ENCODE peak calls at places on chromosomes 7 and 10, in seven cellular contexts. W is RWPE1, U is body of pancreas, B is ovary, O is NCI-H1105 treated with DMSO at 0.1 percent for 48 hours, K is smooth muscle cell of the brain vasculature, G is dorsolateral prefrontal cortex. P is an unnamed sample.

GRCh38 chr7:71801996-71802395 is 610.1 kb downstream of the CALN1 start:
- DNase-seq in W (no peak), U (no peak), B (no peak), O (no peak), K (no peak), G (no peak), P (no peak)

GRCh38 chr10:93777092-93777491 is 19.4 kb downstream of the LGI1 start:
- DNase-seq in W (no peak), U (no peak), B (no peak), O (no peak), K (no peak), G (no peak), P (no peak)

GRCh38 chr7:43647772-43648643 is 65.1 kb downstream of the STK17A start:
- DNase-seq in W (peak), U (peak), B (peak), O (peak), K (peak), G (peak), P (peak)

GRCh38 chr10:118482393-118483331 is 112.8 kb downstream of the PRLHR start:
- DNase-seq in W (no peak), U (no peak), B (no peak), O (no peak), K (no peak), G (no peak), P (no peak)

GRCh38 chr7:55024776-55025175 is 6.0 kb downstream of the EGFR start:
- DNase-seq in W (no peak), U (no peak), B (no peak), O (no peak), K (no peak), G (no peak), P (no peak)

GRCh38 chr7:151852486-151853396 is 24.2 kb downstream of the PRKAG2 start:
- DNase-seq in W (no peak), U (no peak), B (no peak), O (no peak), K (no peak), G (no peak), P (no peak)

GRCh38 chr10:130726996-130727725 is 584.4 kb downstream of the TCERG1L start:
- DNase-seq in W (no peak), U (no peak), B (no peak), O (no peak), K (no peak), G (no peak), P (no peak)

GRCh38 chr10:100148353-100149211 is 37.2 kb downstream of the ERLIN1 start:
- DNase-seq in W (peak), U (no peak), B (no peak), O (no peak), K (no peak), G (no peak), P (no peak)

GRCh38 chr10:33026422-33026821 is 68.4 kb upstream of the ITGB1 start:
- DNase-seq in W (no peak), U (no peak), B (no peak), O (no peak), K (no peak), G (no peak), P (no peak)

GRCh38 chr7:159027803-159028455 is 116.7 kb downstream of the VIPR2 start:
- DNase-seq in W (peak), U (peak), B (no peak), O (peak), K (no peak), G (peak), P (peak)

GRCh38 chr7:35785250-35785649 is 15.6 kb upstream of the SEPTIN7 start:
- DNase-seq in W (no peak), U (no peak), B (no peak), O (no peak), K (no peak), G (no peak), P (no peak)